ENCODE peak calls at places on chromosomes 3 and 15, in five cellular contexts. J is BJ, E is NCI-H146, M is CD14-positive monocyte, O is NCI-H524. N is an unnamed sample.

GRCh38 chr3:17874630-17875029 is 132.2 kb upstream of the TBC1D5 start:
- DNase-seq in J (no peak), E (no peak), M (no peak), O (no peak), N (no peak)

GRCh38 chr3:145557405-145557804 is 603.6 kb downstream of the PLOD2 start:
- DNase-seq in J (peak; percentile 6), E (no peak), M (no peak), O (peak; percentile 94), N (no peak)

GRCh38 chr3:41216993-41217392 is 17.7 kb downstream of the CTNNB1 start:
- DNase-seq in J (no peak), E (no peak), M (no peak), O (no peak), N (no peak)

GRCh38 chr3:126124148-126124868 is 40.4 kb upstream of the SLC41A3 start:
- DNase-seq in J (no peak), E (peak; percentile 98), M (peak; percentile 10), O (peak; percentile 96), N (peak; percentile 79)

GRCh38 chr15:63915209-63915887 is 81.6 kb upstream of the HERC1 start:
- DNase-seq in J (no peak), E (peak; percentile 53), M (no peak), O (no peak), N (no peak)

GRCh38 chr3:67569324-67569723 is 85.1 kb downstream of the SUCLG2 start:
- DNase-seq in J (no peak), E (no peak), M (no peak), O (no peak), N (no peak)

GRCh38 chr3:106078635-106079034 is 209.8 kb upstream of the CBLB start:
- DNase-seq in J (no peak), E (no peak), M (no peak), O (no peak), N (no peak)

GRCh38 chr3:153277029-153277428 is 115.0 kb downstream of the RAP2B start:
- DNase-seq in J (no peak), E (no peak), M (no peak), O (no peak), N (no peak)

GRCh38 chr15:77454265-77454664 is 33.6 kb downstream of the HMG20A start:
- DNase-seq in J (no peak), E (no peak), M (no peak), O (no peak), N (no peak)

GRCh38 chr3:107574650-107575049 is 51.9 kb downstream of the BBX start:
- DNase-seq in J (no peak), E (peak; percentile 48), M (no peak), O (peak; percentile 34), N (no peak)

GRCh38 chr3:64220161-64220560 is 5.1 kb downstream of the PRICKLE2 start:
- DNase-seq in J (no peak), E (no peak), M (no peak), O (no peak), N (no peak)

GRCh38 chr15:70763950-70764730 is 782 bp upstream of the UACA start:
- DNase-seq in J (no peak), E (no peak), M (no peak), O (no peak), N (no peak)

GRCh38 chr3:31534036-31534435 is 1.3 kb downstream of the STT3B start:
- DNase-seq in J (no peak), E (no peak), M (no peak), O (peak; percentile 30), N (no peak)

N was measured in H9.